ENCODE peak calls at places on chromosomes 13 and 19, in five cellular contexts. Q, I, D, Y and C are unnamed samples.

GRCh38 chr19:30711296-30711695 is 339.1 kb downstream of the ZNF536 start:
- DNase-seq in I (peak), Q (no peak), Y (no peak), D (no peak), C (no peak)

GRCh38 chr13:92197669-92198068 is 799.2 kb downstream of the GPC5 start:
- DNase-seq in Q (no peak), I (no peak), D (no peak), Y (peak), C (no peak)

GRCh38 chr19:30360378-30361106 is 11.6 kb upstream of the ZNF536 start:
- DNase-seq in D (no peak), Q (peak), Y (no peak), I (no peak), C (no peak)

GRCh38 chr13:93794197-93794885 is 567.7 kb downstream of the GPC6 start:
- DNase-seq in I (no peak), Q (no peak), Y (no peak), D (no peak), C (no peak)

GRCh38 chr13:97586941-97587340 is 153.0 kb downstream of the RAP2A start:
- DNase-seq in D (no peak), I (no peak), Y (peak), Q (no peak), C (no peak)

GRCh38 chr19:16366433-16367268 is 42.0 kb downstream of the KLF2 start:
- DNase-seq in Q (no peak), Y (no peak), I (no peak), D (no peak), C (no peak)

GRCh38 chr19:425056-425455 is 16.1 kb upstream of the C2CD4C start:
- DNase-seq in Q (no peak), D (no peak), Y (no peak), I (no peak), C (no peak)

GRCh38 chr19:4730740-4731171 is 7.1 kb upstream of the DPP9 start:
- DNase-seq in Q (peak), Y (no peak), I (peak), D (no peak), C (no peak)

GRCh38 chr19:42168206-42168605 is 36.0 kb upstream of the POU2F2 start:
- DNase-seq in Q (no peak), Y (no peak), D (no peak), I (no peak), C (no peak)

GRCh38 chr13:30039506-30039905 is 189.1 kb upstream of the UBL3 start:
- DNase-seq in I (no peak), Q (peak), D (no peak), Y (no peak), C (no peak)

GRCh38 chr19:6730153-6730804 is 7.1 kb downstream of the GPR108 start:
- DNase-seq in D (peak), Y (no peak), Q (peak), I (peak), C (peak)

GRCh38 chr19:44635581-44636438 is 7.9 kb upstream of the PVR start:
- DNase-seq in Y (no peak), I (no peak), D (no peak), Q (no peak), C (no peak)

GRCh38 chr19:996051-996838 is 4.0 kb upstream of the GRIN3B start:
- DNase-seq in D (peak), I (peak), Y (peak), Q (peak), C (no peak)

GRCh38 chr13:33678906-33679657 is 138.9 kb upstream of the RFC3 start:
- DNase-seq in D (peak), Y (peak), Q (no peak), I (no peak), C (peak)

GRCh38 chr19:3923912-3924311 is 9.0 kb upstream of the NMRK2 start:
- DNase-seq in Y (no peak), D (no peak), Q (no peak), I (no peak), C (no peak)

GRCh38 chr13:20295956-20296355 is 63.8 kb upstream of the GJB6 start:
- DNase-seq in D (no peak), I (no peak), Q (no peak), Y (no peak), C (no peak)

GRCh38 chr13:95253033-95253432 is 48.2 kb downstream of the ABCC4 start:
- DNase-seq in Y (no peak), I (no peak), Q (no peak), D (no peak), C (no peak)

GRCh38 chr19:33403221-33403972 is 29.9 kb downstream of the CEBPG start:
- DNase-seq in Y (no peak), Q (no peak), D (no peak), I (peak), C (no peak)

GRCh38 chr13:114268344-114269280 is 12.8 kb upstream of the UPF3A start:
- DNase-seq in Q (peak), Y (no peak), D (no peak), I (no peak), C (no peak)

GRCh38 chr13:99991013-99991805 is 9.6 kb downstream of the ZIC2 start:
- DNase-seq in Y (no peak), Q (peak), I (peak), D (no peak), C (no peak)

GRCh38 chr19:16571689-16572331 is 405 bp downstream of the SLC35E1 start:
- DNase-seq in I (no peak), Y (peak), Q (peak), D (no peak), C (no peak)

GRCh38 chr13:79237981-79238380 is 168.1 kb downstream of the RBM26 start:
- DNase-seq in Y (peak), Q (no peak), I (no peak), D (no peak), C (no peak)

GRCh38 chr13:79423801-79424642 is 18.0 kb upstream of the RBM26 start:
- DNase-seq in D (no peak), I (no peak), Q (peak), Y (peak), C (no peak)

GRCh38 chr13:95360464-95361097 is 59.3 kb upstream of the ABCC4 start:
- DNase-seq in Y (no peak), Q (no peak), I (no peak), D (no peak), C (no peak)

GRCh38 chr13:99677388-99677951 is 176.2 kb downstream of the TM9SF2 start:
- DNase-seq in I (no peak), D (no peak), Q (peak), Y (peak), C (no peak)

GRCh38 chr19:45852941-45853340 is 10.0 kb downstream of the SYMPK start:
- DNase-seq in Y (no peak), D (no peak), I (no peak), Q (no peak), C (no peak)

GRCh38 chr19:15075801-15076200 is 6.2 kb upstream of the OR1I1 start:
- DNase-seq in Y (no peak), I (no peak), D (no peak), Q (no peak), C (no peak)

GRCh38 chr13:43730642-43731041 is 56.1 kb downstream of the ENOX1 start:
- DNase-seq in I (no peak), D (no peak), Q (no peak), Y (peak), C (no peak)

GRCh38 chr13:28707629-28708427 is 10.9 kb downstream of the SLC46A3 start:
- DNase-seq in Q (peak), D (no peak), I (no peak), Y (peak), C (no peak)

GRCh38 chr19:3382460-3383100 is 16.2 kb downstream of the NFIC start:
- DNase-seq in Q (no peak), I (no peak), Y (no peak), D (no peak), C (no peak)

GRCh38 chr19:47778089-47778953 is at the start of gene SELENOW:
- DNase-seq in Q (peak), D (peak), I (peak), Y (peak), C (no peak)

GRCh38 chr19:44757735-44758505 is 9.4 kb downstream of the BCL3 start:
- DNase-seq in I (peak), Q (peak), D (peak), Y (peak), C (no peak)

GRCh38 chr13:41389580-41389979 is 67.8 kb upstream of the RGCC start:
- DNase-seq in Y (no peak), D (no peak), I (no peak), Q (no peak), C (no peak)

GRCh38 chr13:41383400-41383799 is 72.3 kb downstream of the NAA16 start:
- DNase-seq in I (no peak), D (no peak), Y (no peak), Q (no peak), C (no peak)

GRCh38 chr13:41388143-41388881 is 69.0 kb upstream of the RGCC start:
- DNase-seq in Q (no peak), D (no peak), Y (no peak), I (no peak), C (no peak)

GRCh38 chr13:41386206-41386605 is 71.1 kb upstream of the RGCC start:
- DNase-seq in Y (no peak), I (no peak), D (no peak), Q (peak), C (no peak)

DNA sequence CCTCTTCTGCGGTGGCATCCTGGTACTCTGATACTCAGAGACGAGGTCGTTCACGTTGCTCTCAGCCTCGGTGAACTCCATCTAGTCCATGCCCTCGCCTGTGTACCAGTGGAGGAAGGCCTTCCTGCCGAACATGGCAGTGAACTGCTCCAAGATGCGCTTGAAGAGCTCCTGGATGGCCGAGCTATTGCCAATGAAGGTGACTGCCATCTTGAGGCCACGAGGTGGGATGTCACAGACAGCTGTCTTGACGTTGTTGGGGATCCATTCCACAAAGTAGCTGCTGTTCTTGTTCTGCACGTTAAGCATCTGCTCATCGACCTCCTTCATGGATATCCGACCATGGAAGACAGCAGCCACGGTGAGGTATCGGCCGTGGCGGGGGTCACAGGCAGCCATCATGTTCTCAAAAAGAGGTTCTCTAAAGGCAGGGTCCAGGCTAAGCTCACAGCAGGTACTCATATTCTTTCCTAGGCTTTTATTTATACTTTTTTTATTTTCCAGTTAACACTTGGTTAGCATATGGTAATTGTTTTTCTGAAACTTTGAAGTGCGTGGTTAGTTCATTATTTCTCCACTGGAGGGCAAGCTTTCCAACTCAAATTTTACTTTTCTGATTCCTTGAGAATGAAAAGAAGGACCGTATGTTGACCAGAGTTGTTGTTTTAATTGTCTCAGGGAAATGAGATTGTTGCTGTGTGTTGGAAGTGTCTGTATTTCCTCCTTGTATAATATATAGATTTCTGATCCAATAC is 72.4 kb upstream of the RGCC start:
- DNase-seq in D (no peak), I (no peak), Q (peak), Y (peak), C (no peak)
- TF ChIP-seq CTCF in D (no peak), I (peak), Q (peak), Y (peak), C (no peak)

DNA sequence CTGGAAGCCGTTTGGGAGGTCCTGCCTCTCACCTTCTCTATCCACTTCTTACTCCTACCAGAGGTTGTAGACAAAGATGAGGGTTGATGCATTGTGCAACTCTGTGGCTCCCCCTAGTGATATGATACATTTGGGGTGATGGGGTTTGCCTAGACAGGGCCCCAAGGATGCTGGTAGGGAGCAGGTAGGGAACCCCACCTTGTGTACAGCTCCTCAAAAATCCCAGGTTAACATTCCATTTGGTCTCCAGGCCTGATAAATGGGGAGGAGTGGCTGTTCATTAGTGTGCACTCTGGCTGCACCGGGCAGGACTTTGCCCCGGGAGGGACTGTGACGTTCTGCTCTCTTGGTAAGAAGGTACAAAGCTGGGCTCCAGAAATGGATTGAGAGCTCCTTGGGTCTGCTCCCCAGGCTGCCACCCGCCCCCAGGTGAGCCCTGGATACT is 19.2 kb downstream of the SIGLEC8 start:
- DNase-seq in Q (peak), D (no peak), I (no peak), Y (peak), C (no peak)
- TF ChIP-seq CTCF in Q (peak), D (no peak), I (no peak), Y (peak), C (no peak)

GRCh38 chr19:38107129-38107528 is 116.9 kb downstream of the DPF1 start:
- DNase-seq in Q (no peak), D (no peak), I (no peak), Y (no peak), C (no peak)
- TF ChIP-seq CTCF in Q (no peak), D (no peak), I (no peak), Y (no peak), C (no peak)

GRCh38 chr13:50805805-50806204 is 37.7 kb downstream of the DLEU7 start:
- DNase-seq in I (no peak), Q (peak), D (no peak), Y (peak), C (no peak)
- TF ChIP-seq CTCF in I (no peak), Q (peak), D (no peak), Y (peak), C (no peak)

GRCh38 chr19:55408320-55408836 is 790 bp upstream of the UBE2S start:
- DNase-seq in D (no peak), Y (no peak), Q (no peak), I (no peak), C (no peak)
- TF ChIP-seq CTCF in D (peak), Y (no peak), Q (no peak), I (no peak), C (no peak)

GRCh38 chr19:10551698-10552301 is 8.1 kb downstream of the ATG4D start:
- DNase-seq in D (no peak), Q (peak), I (no peak), Y (peak), C (no peak)
- TF ChIP-seq CTCF in D (no peak), Q (no peak), I (no peak), Y (peak), C (no peak)

GRCh38 chr13:50969691-50970090 is 60.1 kb downstream of the RNASEH2B start:
- DNase-seq in D (no peak), I (peak), Y (peak), Q (peak), C (no peak)
- TF ChIP-seq CTCF in D (no peak), I (no peak), Y (no peak), Q (peak), C (no peak)

GRCh38 chr19:40403262-40403984 is 9.8 kb downstream of the PRX start:
- DNase-seq in I (peak), Y (peak), Q (peak), D (peak), C (peak)
- TF ChIP-seq CTCF in I (no peak), Y (no peak), Q (no peak), D (no peak), C (no peak)